ENCODE peak calls at places on chromosome 10, in eight cellular contexts. V is body of pancreas, Q is aorta, Y is H9, X is heart right ventricle, B is psoas muscle, K is mesenchymal stem cell, A is foreskin keratinocyte. J is an unnamed sample. For H3K4me1 and H3K27me3, the result is how much of the 10 kb centered on the place peaks cover.

GRCh38 chr10:97572214-97572989 is at the start of gene ANKRD2:
- DNase-seq in A (peak), K (peak), Q (peak), B (peak), X (peak), V (peak), Y (peak), J (peak)

GRCh38 chr10:51034769-51035168 is 39.5 kb upstream of the PRKG1 start:
- DNase-seq in Y (no peak), V (no peak), X (no peak), B (no peak), Q (no peak), A (no peak), K (no peak), J (no peak)

GRCh38 chr10:118971187-118971586 is 58.3 kb upstream of the NANOS1 start:
- DNase-seq in Q (no peak), K (no peak), Y (no peak), V (no peak), B (no peak), X (no peak), A (no peak), J (no peak)

GRCh38 chr10:43913676-43914235 is 265.1 kb upstream of the ZNF32 start:
- DNase-seq in Y (no peak), X (no peak), A (no peak), B (no peak), V (no peak), Q (no peak), K (no peak), J (no peak)

GRCh38 chr10:13637303-13637856 is 50.6 kb downstream of the PRPF18 start:
- DNase-seq in Y (no peak), Q (no peak), A (no peak), B (no peak), X (no peak), K (no peak), V (no peak), J (no peak)

GRCh38 chr10:17214486-17214885 is 13.0 kb upstream of the TRDMT1 start:
- DNase-seq in K (peak), V (no peak), A (no peak), B (no peak), Y (no peak), Q (no peak), X (no peak), J (no peak)

GRCh38 chr10:100670828-100671479 is 74.4 kb upstream of the PAX2 start:
- DNase-seq in K (no peak), Q (no peak), X (no peak), A (no peak), B (peak), Y (peak), V (peak), J (peak)

GRCh38 chr10:62379394-62379793 is 5.2 kb downstream of the ZNF365 start:
- DNase-seq in Y (no peak), B (no peak), A (no peak), X (no peak), V (no peak), K (no peak), Q (no peak), J (no peak)

GRCh38 chr10:12184165-12184564 is 11.5 kb downstream of the NUDT5 start:
- DNase-seq in X (no peak), V (no peak), Y (no peak), Q (no peak), K (no peak), A (no peak), B (no peak), J (no peak)

GRCh38 chr10:116774728-116775151 is 32.4 kb upstream of the HSPA12A start:
- DNase-seq in V (peak), K (no peak), X (no peak), B (no peak), Y (no peak), Q (no peak), A (peak), J (no peak)

GRCh38 chr10:89307213-89307612 is 5.4 kb downstream of the IFIT2 start:
- DNase-seq in Q (no peak), B (no peak), V (no peak), K (no peak), X (no peak), A (no peak), Y (no peak), J (no peak)

GRCh38 chr10:58992830-58993460 is 183.5 kb upstream of the PHYHIPL start:
- DNase-seq in A (no peak), V (no peak), X (no peak), Q (no peak), B (no peak), K (no peak), Y (no peak), J (no peak)

GRCh38 chr10:1570652-1571051 is 166.7 kb downstream of the ADARB2 start:
- DNase-seq in Q (no peak), B (no peak), X (no peak), A (no peak), K (no peak), V (no peak), Y (peak), J (no peak)

GRCh38 chr10:31871266-31871887 is 57.3 kb downstream of the ARHGAP12 start:
- DNase-seq in Q (no peak), A (no peak), Y (no peak), X (no peak), B (no peak), K (peak), V (no peak), J (no peak)

GRCh38 chr10:78981970-78982281 is 86.8 kb upstream of the ZMIZ1 start:
- DNase-seq in K (no peak), B (no peak), Q (no peak), Y (peak), X (peak), A (no peak), V (no peak), J (no peak)

GRCh38 chr10:128147064-128147463 is 20.8 kb upstream of the MKI67 start:
- DNase-seq in Q (no peak), X (no peak), B (no peak), K (no peak), A (peak), Y (no peak), V (no peak), J (no peak)

GRCh38 chr10:16795410-16796073 is 21.7 kb downstream of the RSU1 start:
- DNase-seq in V (no peak), Q (no peak), Y (no peak), K (no peak), A (no peak), B (no peak), X (no peak), J (no peak)

GRCh38 chr10:112137381-112137987 is 46.1 kb downstream of the GPAM start:
- DNase-seq in K (peak), A (peak), X (peak), Y (peak), Q (peak), V (peak), B (peak), J (peak)

GRCh38 chr10:35898722-35899485 is 256.8 kb upstream of the FZD8 start:
- DNase-seq in X (no peak), V (no peak), B (no peak), Q (no peak), Y (no peak), K (peak), A (no peak), J (no peak)

GRCh38 chr10:120369831-120370230 is 87.2 kb upstream of the PLPP4 start:
- DNase-seq in X (no peak), A (no peak), Q (no peak), B (no peak), Y (no peak), K (no peak), V (no peak), J (no peak)

DNA sequence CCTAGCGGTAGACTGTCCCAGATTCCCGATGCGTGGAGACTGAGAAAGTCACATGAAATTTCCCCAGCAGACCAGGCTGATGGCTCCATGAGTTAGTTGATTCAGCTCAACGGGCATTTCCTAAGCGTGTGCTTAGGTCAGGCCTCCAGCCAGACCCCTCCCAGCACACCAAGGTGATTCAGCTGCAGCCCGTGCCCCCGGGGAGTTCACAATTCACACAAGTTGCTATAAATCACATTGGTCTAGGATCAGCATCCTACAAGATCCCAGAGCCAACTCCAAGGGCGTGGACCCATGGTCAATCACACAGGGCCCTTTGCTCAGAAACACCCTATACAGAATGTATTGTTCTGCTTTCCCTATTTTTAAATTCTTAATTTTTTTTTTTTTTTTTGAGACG is 17.1 kb downstream of the CHST15 start:
- DNase-seq in X (no peak), B (no peak), Y (no peak), Q (no peak), A (no peak), V (no peak), K (no peak), J (no peak)
- H3K27ac ChIP-seq in X (no peak), B (no peak), Y (no peak), Q (no peak), A (no peak), V (no peak), K (no peak), J (no peak)

DNA sequence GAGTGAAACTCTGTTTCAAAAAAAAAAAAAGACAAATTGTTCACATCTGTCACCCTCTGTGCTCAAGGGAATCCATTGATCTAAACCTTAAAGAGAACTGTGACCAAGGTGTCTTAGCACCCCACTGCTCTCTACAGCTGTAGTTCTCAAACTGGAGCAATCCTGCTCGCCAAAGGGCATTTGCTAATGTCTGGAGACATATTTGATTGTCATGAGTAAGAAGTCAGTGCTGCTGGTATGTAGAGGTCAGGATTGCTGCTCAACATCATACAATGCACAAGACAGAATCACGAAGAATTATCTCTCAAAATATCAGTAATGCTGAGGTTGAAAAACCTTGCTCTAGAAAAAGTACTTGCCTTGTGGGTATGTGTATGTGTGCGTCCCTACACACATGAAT is 30.0 kb downstream of the ABLIM1 start:
- DNase-seq in Q (no peak), A (no peak), K (no peak), V (no peak), Y (no peak), B (no peak), X (no peak), J (no peak)
- H3K4me1 ChIP-seq in Q (under half), A (under half), K (under half), V (under half), Y (under half), B (under half), X (half or more), J (under half)

GRCh38 chr10:122678266-122678665 is 21.4 kb downstream of the C10orf120 start:
- DNase-seq in Y (no peak), Q (no peak), B (no peak), K (no peak), V (no peak), X (no peak), A (no peak), J (no peak)
- H3K27me3 ChIP-seq in Y (under half), Q (under half), B (under half), K (half or more), V (under half), X (under half), A (under half), J (under half)

GRCh38 chr10:77633376-77633775 is 4.2 kb downstream of the KCNMA1 start:
- DNase-seq in K (no peak), A (no peak), Y (no peak), X (no peak), Q (no peak), V (no peak), B (no peak), J (no peak)
- H3K27ac ChIP-seq in K (no peak), A (no peak), Y (no peak), X (no peak), Q (no peak), V (no peak), B (no peak), J (no peak)

GRCh38 chr10:114915294-114915693 is 22.7 kb upstream of the TRUB1 start:
- DNase-seq in V (no peak), Y (no peak), A (no peak), B (no peak), Q (no peak), X (no peak), K (no peak), J (no peak)
- H3K4me1 ChIP-seq in V (under half), Y (under half), A (under half), B (under half), Q (under half), X (under half), K (under half), J (under half)

GRCh38 chr10:6476989-6477388 is 103.1 kb downstream of the PRKCQ start:
- DNase-seq in K (no peak), X (no peak), Y (no peak), A (peak), B (no peak), Q (no peak), V (no peak), J (no peak)
- H3K27me3 ChIP-seq in K (under half), X (under half), Y (under half), A (under half), B (under half), Q (under half), V (under half), J (under half)

DNA sequence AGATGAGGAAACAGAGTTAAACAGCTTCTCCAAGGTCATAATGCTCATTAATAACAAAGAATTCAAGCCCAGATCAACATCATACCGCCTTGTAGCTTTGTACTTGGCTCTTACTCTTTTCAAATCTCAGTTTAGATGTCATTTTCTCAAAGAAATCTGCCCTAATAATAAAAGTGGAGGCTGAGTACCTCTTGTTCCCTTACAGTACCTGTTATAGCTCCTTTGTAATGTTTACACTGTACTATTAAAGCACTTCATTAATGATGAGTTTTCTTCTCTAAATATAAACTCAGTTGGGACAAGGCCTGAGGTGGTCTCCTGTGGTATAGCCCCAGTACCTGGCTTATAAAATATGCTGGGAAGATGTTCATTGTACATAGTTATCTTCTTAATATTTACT is 7.8 kb downstream of the SMNDC1 start:
- DNase-seq in A (no peak), X (no peak), V (no peak), Q (no peak), K (no peak), Y (no peak), B (no peak), J (no peak)
- H3K27ac ChIP-seq in A (no peak), X (no peak), V (no peak), Q (peak), K (no peak), Y (no peak), B (no peak), J (no peak)

GRCh38 chr10:71718165-71718678 is 1.4 kb downstream of the C10orf105 start:
- DNase-seq in X (no peak), Q (peak), Y (no peak), A (no peak), B (no peak), K (no peak), V (no peak), J (no peak)

GRCh38 chr10:71719042-71719441 is 536 bp downstream of the C10orf105 start:
- DNase-seq in Q (peak), X (peak), V (no peak), K (peak), Y (no peak), A (no peak), B (no peak), J (no peak)

GRCh38 chr10:71716406-71716805 is 3.2 kb downstream of the C10orf105 start:
- DNase-seq in Q (no peak), X (no peak), K (no peak), A (no peak), Y (no peak), V (no peak), B (no peak), J (no peak)

GRCh38 chr10:71717056-71717755 is 2.4 kb downstream of the C10orf105 start:
- DNase-seq in A (no peak), Y (no peak), X (no peak), Q (no peak), K (no peak), B (no peak), V (no peak), J (no peak)

GRCh38 chr10:71717756-71718065 is 1.9 kb downstream of the C10orf105 start:
- DNase-seq in Y (no peak), A (no peak), B (no peak), V (no peak), K (no peak), Q (no peak), X (no peak), J (no peak)
- H3K4me1 ChIP-seq in Y (under half), A (under half), B (under half), V (under half), K (under half), Q (under half), X (half or more), J (under half)

GRCh38 chr10:133327651-133328357 is 8.9 kb downstream of the CALY start:
- DNase-seq in Q (peak), Y (no peak), X (no peak), B (no peak), A (no peak), V (no peak), K (no peak), J (no peak)
- H3K27me3 ChIP-seq in Q (under half), Y (under half), X (half or more), B (under half), A (half or more), V (under half), K (half or more), J (under half)

J was measured in CD4-positive, CD25-positive, alpha-beta regulatory T cell.